ENCODE peak calls at places on chromosomes 16 and 17, in seven cellular contexts. Z is NCI-H510A treated with DMSO at 0.1 percent for 48 hours, X is NCI-H2081, E is AG10803, B is HFFc6, C is mucosa of descending colon, U is breast epithelium. L is an unnamed sample.

GRCh38 chr17:3636908-3637373 is 381 bp downstream of the CTNS start:
- DNase-seq in X (no peak), U (no peak), C (no peak), Z (no peak), B (no peak), E (no peak), L (no peak)

GRCh38 chr17:4163951-4164350 is 21.0 kb downstream of the CYB5D2 start:
- DNase-seq in B (no peak), C (no peak), Z (no peak), E (peak), X (no peak), U (no peak), L (no peak)

GRCh38 chr16:88451586-88452484 is 1.2 kb upstream of the ZFPM1 start:
- DNase-seq in E (no peak), X (no peak), U (no peak), C (peak), B (no peak), Z (no peak), L (no peak)

GRCh38 chr17:17812211-17813054 is 24.4 kb downstream of the SREBF1 start:
- DNase-seq in U (peak), B (peak), X (no peak), E (peak), C (peak), Z (no peak), L (peak)

GRCh38 chr16:86398622-86399021 is 111.7 kb upstream of the FOXF1 start:
- DNase-seq in Z (no peak), X (no peak), C (no peak), U (no peak), E (no peak), B (peak), L (no peak)

GRCh38 chr17:77892469-77893143 is 65.9 kb upstream of the TNRC6C start:
- DNase-seq in B (no peak), E (no peak), U (no peak), X (no peak), Z (peak), C (no peak), L (peak)

GRCh38 chr17:16131593-16131992 is 83.7 kb downstream of the NCOR1 start:
- DNase-seq in C (no peak), X (no peak), Z (no peak), E (no peak), U (no peak), B (no peak), L (no peak)

GRCh38 chr17:68057531-68057952 is 22.0 kb downstream of the KPNA2 start:
- DNase-seq in E (peak), B (peak), U (no peak), C (peak), Z (no peak), X (peak), L (no peak)

GRCh38 chr16:9248162-9248561 is 156.7 kb downstream of the HAPSTR1 start:
- DNase-seq in E (no peak), X (no peak), C (no peak), Z (no peak), B (no peak), U (no peak), L (no peak)

GRCh38 chr16:61007694-61008093 is 1028.5 kb downstream of the CDH8 start:
- DNase-seq in U (no peak), B (no peak), E (no peak), X (no peak), Z (no peak), C (no peak), L (no peak)

GRCh38 chr16:54216268-54217187 is 70.1 kb downstream of the IRX3 start:
- DNase-seq in U (no peak), Z (no peak), C (peak), E (peak), B (no peak), X (no peak), L (no peak)

GRCh38 chr17:74778960-74779359 is 2.8 kb upstream of the NAT9 start:
- DNase-seq in C (no peak), X (no peak), E (no peak), U (no peak), B (peak), Z (no peak), L (no peak)

GRCh38 chr16:11053916-11054460 is 109.6 kb downstream of the CLEC16A start:
- DNase-seq in Z (no peak), X (no peak), E (no peak), U (no peak), B (no peak), C (no peak), L (no peak)

GRCh38 chr17:51640108-51640622 is 379.8 kb downstream of the UTP18 start:
- DNase-seq in E (no peak), B (no peak), Z (peak), X (peak), U (no peak), C (no peak), L (no peak)

GRCh38 chr16:83952587-83952939 is 477 bp upstream of the OSGIN1 start:
- DNase-seq in U (no peak), C (no peak), B (no peak), Z (no peak), X (no peak), E (no peak), L (no peak)

GRCh38 chr17:29048440-29049360 is 5.8 kb downstream of the PIPOX start:
- DNase-seq in Z (no peak), E (no peak), C (no peak), U (no peak), B (peak), X (peak), L (no peak)

GRCh38 chr16:89811321-89811720 is 5.1 kb downstream of the FANCA start:
- DNase-seq in Z (peak), X (peak), E (no peak), C (no peak), B (no peak), U (no peak), L (no peak)

GRCh38 chr17:82449136-82449882 is 1.2 kb downstream of the CYBC1 start:
- DNase-seq in U (no peak), X (no peak), Z (no peak), E (no peak), C (peak), B (no peak), L (no peak)

GRCh38 chr17:40415390-40415789 is 2.3 kb downstream of the TOP2A start:
- DNase-seq in B (peak), E (peak), C (no peak), U (no peak), Z (peak), X (peak), L (no peak)

GRCh38 chr16:84411768-84412167 is 43.4 kb downstream of the ATP2C2 start:
- DNase-seq in E (no peak), X (no peak), C (no peak), B (no peak), Z (no peak), U (no peak), L (no peak)

GRCh38 chr16:55660026-55660425 is 4.2 kb downstream of the SLC6A2 start:
- DNase-seq in E (no peak), B (no peak), Z (no peak), C (no peak), U (no peak), X (no peak), L (no peak)

GRCh38 chr16:65222049-65222448 is 100.2 kb upstream of the CDH11 start:
- DNase-seq in X (no peak), Z (no peak), E (no peak), C (no peak), U (no peak), B (no peak), L (no peak)

GRCh38 chr17:59893617-59894100 is 738 bp downstream of the RPS6KB1 start:
- DNase-seq in Z (peak), B (peak), X (no peak), C (no peak), E (peak), U (no peak), L (no peak)

GRCh38 chr16:67800252-67801046 is 5.9 kb downstream of the RANBP10 start:
- DNase-seq in E (peak), U (no peak), B (no peak), C (no peak), Z (no peak), X (no peak), L (no peak)

GRCh38 chr17:36132421-36132831 is 28.8 kb downstream of the CCL4 start:
- DNase-seq in X (no peak), Z (no peak), U (no peak), E (no peak), C (no peak), B (no peak), L (no peak)

GRCh38 chr17:83085526-83086196 is 6.3 kb downstream of the METRNL start:
- DNase-seq in E (no peak), C (no peak), Z (no peak), U (no peak), B (no peak), X (no peak), L (no peak)

GRCh38 chr16:23435500-23435899 is 17.5 kb downstream of the COG7 start:
- DNase-seq in B (peak), U (no peak), C (peak), X (peak), Z (peak), E (peak), L (peak)

GRCh38 chr16:28063047-28063521 is 430 bp downstream of the GSG1L start:
- DNase-seq in E (peak), X (no peak), B (no peak), U (no peak), Z (no peak), C (no peak), L (no peak)

GRCh38 chr17:72101526-72101925 is 19.3 kb upstream of the SOX9 start:
- DNase-seq in C (no peak), U (no peak), B (no peak), X (no peak), E (no peak), Z (no peak), L (no peak)

GRCh38 chr17:33580215-33580614 is 287.1 kb upstream of the ASIC2 start:
- DNase-seq in U (no peak), Z (no peak), E (no peak), X (no peak), B (no peak), C (no peak), L (no peak)

GRCh38 chr16:89588413-89589109 is 13.0 kb downstream of the CPNE7 start:
- DNase-seq in U (no peak), Z (no peak), B (no peak), E (no peak), C (no peak), X (no peak), L (no peak)

GRCh38 chr17:40532520-40533253 is 31.3 kb upstream of the TNS4 start:
- DNase-seq in X (no peak), E (no peak), U (peak), B (no peak), C (no peak), Z (no peak), L (no peak)

L was measured in ovary.